ENCODE peak calls at places on chromosomes 3 and 15, in eight cellular contexts. N, J, C, B, I, U, Q and H are unnamed samples.

GRCh38 chr15:79050977-79051376 is 39.6 kb downstream of the RASGRF1 start:
- DNase-seq in N (no peak), J (no peak), C (no peak), B (no peak), I (no peak), U (no peak), Q (no peak), H (no peak)

GRCh38 chr3:159766563-159767185 is 222.0 kb upstream of the IL12A start:
- DNase-seq in N (peak; percentile 66), J (peak; percentile 76), C (no peak), B (no peak), I (no peak), U (no peak), Q (no peak), H (no peak)

GRCh38 chr3:79516795-79517194 is 251.0 kb downstream of the ROBO1 start:
- DNase-seq in N (no peak), J (peak; percentile 9), C (no peak), B (no peak), I (no peak), U (no peak), Q (no peak), H (no peak)

GRCh38 chr3:160038862-160039562 is 50.4 kb downstream of the IL12A start:
- DNase-seq in N (peak; percentile 9), J (peak; percentile 56), C (no peak), B (no peak), I (peak; percentile 30), U (no peak), Q (peak; percentile 43), H (peak; percentile 29)

GRCh38 chr3:168977696-168978374 is 685.7 kb downstream of the MECOM start:
- DNase-seq in N (peak; percentile 12), J (peak; percentile 59), C (no peak), B (no peak), I (no peak), U (no peak), Q (no peak), H (no peak)

GRCh38 chr15:75673426-75674247 is 25.9 kb downstream of the SNX33 start:
- DNase-seq in N (peak; percentile 77), J (peak; percentile 90), C (peak; percentile 89), B (no peak), I (no peak), U (no peak), Q (peak; percentile 66), H (no peak)

GRCh38 chr15:64685230-64685886 is 90.0 kb downstream of the RBPMS2 start:
- DNase-seq in N (no peak), J (no peak), C (no peak), B (no peak), I (no peak), U (no peak), Q (no peak), H (no peak)

GRCh38 chr15:44532689-44533088 is 4.3 kb upstream of the EIF3J start:
- DNase-seq in N (no peak), J (no peak), C (no peak), B (no peak), I (no peak), U (no peak), Q (no peak), H (no peak)

GRCh38 chr3:178421069-178421468 is 115.2 kb upstream of the KCNMB2 start:
- DNase-seq in N (no peak), J (no peak), C (no peak), B (no peak), I (no peak), U (no peak), Q (no peak), H (no peak)

GRCh38 chr15:56074866-56075265 is 81.5 kb upstream of the NEDD4 start:
- DNase-seq in N (no peak), J (no peak), C (no peak), B (no peak), I (no peak), U (no peak), Q (no peak), H (no peak)

GRCh38 chr3:160919942-160920341 is 163.9 kb downstream of the PPM1L start:
- DNase-seq in N (no peak), J (no peak), C (no peak), B (no peak), I (no peak), U (no peak), Q (no peak), H (no peak)

GRCh38 chr3:65979152-65979551 is 59.6 kb downstream of the MAGI1 start:
- DNase-seq in N (peak; percentile 85), J (peak; percentile 88), C (no peak), B (no peak), I (no peak), U (no peak), Q (no peak), H (no peak)